ENCODE peak calls at places on chromosome 1, in seven cellular contexts. N is transverse colon, C is SK-N-SH, X is GM23338, E is spleen, V is tibial artery, G is ovary. B is an unnamed sample. For H3K4me1 and H3K36me3, the result is how much of the 10 kb centered on the place peaks cover.

GRCh38 chr1:247077768-247078314 is 770 bp downstream of the ZNF670 start:
- DNase-seq in C (peak), N (no peak), V (no peak), E (no peak), G (no peak), X (no peak), B (no peak)

GRCh38 chr1:42179275-42179674 is 14.7 kb upstream of the GUCA2A start:
- DNase-seq in C (no peak), X (no peak), V (no peak), G (no peak), E (no peak), N (no peak), B (no peak)

GRCh38 chr1:43329995-43330751 is 7.4 kb upstream of the MPL start:
- DNase-seq in V (peak), X (peak), N (no peak), E (peak), C (no peak), G (no peak), B (peak)

GRCh38 chr1:106620521-106620954 is 435.9 kb upstream of the PRMT6 start:
- DNase-seq in E (peak), G (no peak), X (no peak), V (no peak), C (no peak), N (no peak), B (no peak)

GRCh38 chr1:77709727-77710126 is 27.3 kb upstream of the ZZZ3 start:
- DNase-seq in E (no peak), N (no peak), X (no peak), V (no peak), G (no peak), C (no peak), B (no peak)

GRCh38 chr1:1207254-1207902 is 986 bp upstream of the TNFRSF18 start:
- DNase-seq in G (peak), E (no peak), X (peak), N (peak), V (no peak), C (peak), B (peak)

GRCh38 chr1:101239095-101240040 is 2.5 kb downstream of the S1PR1 start:
- DNase-seq in N (no peak), G (no peak), X (no peak), E (peak), V (no peak), C (no peak), B (no peak)

GRCh38 chr1:36355811-36356210 is 29.9 kb downstream of the STK40 start:
- DNase-seq in E (no peak), G (no peak), X (peak), C (no peak), V (no peak), N (no peak), B (no peak)

GRCh38 chr1:183514235-183514634 is 41.9 kb downstream of the SMG7 start:
- DNase-seq in X (no peak), N (no peak), E (no peak), C (no peak), G (no peak), V (no peak), B (no peak)

GRCh38 chr1:86776108-86776507 is 71.7 kb downstream of the SH3GLB1 start:
- DNase-seq in E (no peak), G (no peak), C (no peak), V (no peak), X (no peak), N (no peak), B (no peak)

GRCh38 chr1:221743416-221744208 is 1.7 kb upstream of the DUSP10 start:
- DNase-seq in N (no peak), G (no peak), C (no peak), V (no peak), X (peak), E (no peak), B (no peak)

GRCh38 chr1:244354810-244355278 is 96.9 kb downstream of the ADSS2 start:
- DNase-seq in E (no peak), V (no peak), C (no peak), G (no peak), X (no peak), N (no peak), B (no peak)

GRCh38 chr1:207024202-207025143 is 8.1 kb downstream of the C1orf116 start:
- DNase-seq in E (no peak), G (no peak), X (no peak), C (no peak), V (no peak), N (no peak), B (no peak)

GRCh38 chr1:40185951-40186864 is 25.0 kb downstream of the RLF start:
- DNase-seq in V (no peak), N (peak), X (peak), G (no peak), C (no peak), E (no peak), B (no peak)

GRCh38 chr1:168520052-168520751 is 23.6 kb downstream of the XCL2 start:
- DNase-seq in V (no peak), G (no peak), N (no peak), X (peak), C (no peak), E (peak), B (no peak)

GRCh38 chr1:21293537-21294265 is 3.4 kb upstream of the ECE1 start:
- DNase-seq in C (no peak), G (no peak), N (no peak), X (no peak), E (peak), V (no peak), B (no peak)

GRCh38 chr1:6121021-6121421 is 59.1 kb downstream of the CHD5 start:
- DNase-seq in V (no peak), X (no peak), N (no peak), G (no peak), C (no peak), E (peak), B (no peak)

GRCh38 chr1:5975133-5975880 is 16.9 kb downstream of the NPHP4 start:
- DNase-seq in X (peak), G (peak), V (no peak), E (peak), C (peak), N (peak), B (peak)

GRCh38 chr1:111837398-111837797 is 81.7 kb downstream of the DDX20 start:
- DNase-seq in V (no peak), E (no peak), G (no peak), C (no peak), N (no peak), X (no peak), B (no peak)

GRCh38 chr1:150973826-150974579 is 632 bp downstream of the CERS2 start:
- DNase-seq in E (peak), G (peak), C (peak), X (peak), V (peak), N (peak), B (peak)

GRCh38 chr1:155307247-155307740 is 1.4 kb upstream of the FDPS start:
- DNase-seq in G (no peak), V (no peak), N (no peak), X (peak), C (no peak), E (no peak), B (no peak)

GRCh38 chr1:43453442-43454269 is at the start of gene HYI:
- DNase-seq in X (peak), N (peak), V (peak), C (peak), G (peak), E (peak), B (peak)

GRCh38 chr1:51284487-51284954 is 45.8 kb downstream of the TTC39A start:
- DNase-seq in N (peak), C (peak), V (no peak), G (peak), X (no peak), E (no peak), B (no peak)

GRCh38 chr1:189253601-189254350 is 1223.9 kb downstream of the BRINP3 start:
- DNase-seq in N (no peak), X (no peak), V (no peak), G (no peak), E (no peak), C (no peak), B (no peak)

GRCh38 chr1:201726700-201727099 is 102.3 kb upstream of the IPO9 start:
- DNase-seq in E (no peak), G (no peak), N (no peak), X (no peak), C (no peak), V (no peak), B (no peak)
- H3K4me1 ChIP-seq in E (under half), G (under half), N (under half), X (under half), C (under half), V (under half), B (half or more)

GRCh38 chr1:229109320-229109761 is 161.6 kb upstream of the RAB4A start:
- DNase-seq in V (peak), E (no peak), N (no peak), G (no peak), X (no peak), C (no peak), B (peak)

GRCh38 chr1:229106526-229107105 is 164.3 kb upstream of the RAB4A start:
- DNase-seq in E (no peak), G (no peak), V (no peak), N (no peak), C (no peak), X (no peak), B (no peak)

GRCh38 chr1:229107972-229108371 is 162.9 kb upstream of the RAB4A start:
- DNase-seq in X (no peak), E (no peak), N (no peak), C (no peak), G (no peak), V (no peak), B (no peak)

GRCh38 chr1:229107302-229107815 is 163.6 kb upstream of the RAB4A start:
- DNase-seq in V (no peak), X (no peak), C (no peak), G (no peak), N (no peak), E (no peak), B (no peak)

GRCh38 chr1:229108598-229109201 is 162.2 kb upstream of the RAB4A start:
- DNase-seq in E (no peak), X (peak), N (peak), G (no peak), V (peak), C (no peak), B (no peak)
- TF ChIP-seq CTCF in E (no peak), X (no peak), N (no peak), G (no peak), V (peak), C (no peak), B (no peak)

DNA sequence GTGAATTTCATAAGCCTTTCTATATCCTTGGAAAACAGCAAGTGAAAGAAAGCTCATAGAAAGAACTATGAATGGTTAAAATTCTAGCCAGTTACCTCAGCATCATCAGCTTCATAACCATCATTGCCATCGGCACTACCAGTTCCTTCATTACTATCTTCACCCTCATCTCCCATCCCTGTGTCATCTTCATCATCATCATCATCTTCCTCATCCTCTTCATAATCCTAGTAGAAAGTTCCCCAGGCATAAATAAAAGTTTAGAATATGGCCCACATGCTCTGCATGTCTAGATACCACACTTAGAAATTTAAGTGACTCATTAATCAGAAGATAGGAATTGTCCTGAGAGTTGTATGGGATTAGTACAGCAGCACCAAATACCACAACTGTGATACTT is 49.0 kb downstream of the TPR start:
- DNase-seq in V (no peak), X (no peak), G (no peak), E (no peak), N (no peak), C (no peak), B (no peak)
- H3K36me3 ChIP-seq in V (half or more), X (half or more), G (under half), E (half or more), N (under half), C (half or more), B (half or more)

GRCh38 chr1:56555448-56555847 is 23.9 kb downstream of the PLPP3 start:
- DNase-seq in N (no peak), X (no peak), E (no peak), V (no peak), G (no peak), C (no peak), B (no peak)
- H3K4me1 ChIP-seq in N (under half), X (half or more), E (under half), V (under half), G (under half), C (under half), B (half or more)

DNA sequence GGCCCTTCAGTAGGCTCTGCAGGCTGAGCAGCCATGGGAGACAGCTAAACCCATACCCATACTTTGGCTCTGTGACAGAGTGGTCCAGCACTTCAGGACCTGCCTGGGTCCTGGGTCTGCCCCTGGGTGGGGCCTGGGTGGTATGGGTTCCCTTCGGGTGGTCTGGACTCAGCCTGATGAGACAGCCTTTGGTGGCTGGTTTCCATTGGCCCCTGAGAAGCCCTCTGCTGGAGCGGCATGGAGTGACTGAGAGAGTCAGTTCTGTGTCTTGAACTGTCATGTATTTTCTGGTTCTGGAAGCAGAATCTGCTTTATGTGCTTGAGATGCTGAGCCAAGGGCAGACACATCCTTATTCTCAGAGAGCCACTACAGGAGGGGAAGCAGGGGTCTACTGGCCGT is 31.3 kb upstream of the KCNA2 start:
- DNase-seq in X (no peak), N (no peak), V (no peak), G (no peak), E (no peak), C (no peak), B (no peak)
- TF ChIP-seq CTCF in X (no peak), N (no peak), V (no peak), G (no peak), E (no peak), C (no peak), B (no peak)

GRCh38 chr1:44970317-44970716 is 16.1 kb downstream of the EIF2B3 start:
- DNase-seq in N (no peak), V (no peak), X (no peak), G (no peak), E (no peak), C (no peak), B (no peak)

GRCh38 chr1:44973645-44974044 is 12.8 kb downstream of the EIF2B3 start:
- DNase-seq in C (no peak), V (no peak), E (no peak), X (no peak), N (no peak), G (no peak), B (no peak)

DNA sequence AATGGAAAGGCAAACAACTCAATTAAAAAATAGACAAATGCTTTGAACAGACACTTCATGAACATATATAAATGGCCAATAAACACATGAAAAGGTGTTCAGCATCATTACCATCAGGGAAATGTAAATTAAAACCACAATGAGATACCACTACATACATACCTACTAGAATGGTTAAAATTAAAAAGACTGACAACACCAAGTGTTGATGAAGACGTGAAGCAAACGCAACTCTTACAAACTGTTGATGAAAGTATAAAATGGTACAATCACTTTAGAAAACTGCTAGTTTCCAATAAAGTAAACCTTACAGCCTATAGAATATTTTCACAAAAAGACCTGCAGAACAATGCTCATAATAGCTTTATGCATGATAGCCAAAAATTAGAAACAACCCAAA is 10.1 kb downstream of the EIF2B3 start:
- DNase-seq in C (no peak), E (no peak), G (no peak), V (no peak), N (no peak), X (no peak), B (no peak)
- H3K36me3 ChIP-seq in C (under half), E (under half), G (under half), V (under half), N (under half), X (under half), B (half or more)

GRCh38 chr1:22654692-22655091 is 1.7 kb downstream of the C1QB start:
- DNase-seq in X (peak), E (no peak), G (no peak), C (no peak), N (no peak), V (no peak), B (no peak)

GRCh38 chr1:22652881-22653316 is at the start of gene C1QB:
- DNase-seq in E (no peak), G (no peak), V (peak), C (no peak), X (no peak), N (peak), B (peak)

GRCh38 chr1:22650089-22650693 is 2.8 kb upstream of the C1QB start:
- DNase-seq in X (no peak), V (no peak), C (no peak), E (no peak), G (no peak), N (no peak), B (no peak)

GRCh38 chr1:22653741-22654140 is 705 bp downstream of the C1QB start:
- DNase-seq in N (no peak), X (no peak), E (no peak), C (no peak), G (no peak), V (no peak), B (no peak)

GRCh38 chr1:22652457-22652856 is 579 bp upstream of the C1QB start:
- DNase-seq in V (no peak), C (no peak), N (no peak), G (no peak), X (no peak), E (no peak), B (no peak)
- H3K4me1 ChIP-seq in V (under half), C (under half), N (under half), G (under half), X (under half), E (under half), B (under half)

DNA sequence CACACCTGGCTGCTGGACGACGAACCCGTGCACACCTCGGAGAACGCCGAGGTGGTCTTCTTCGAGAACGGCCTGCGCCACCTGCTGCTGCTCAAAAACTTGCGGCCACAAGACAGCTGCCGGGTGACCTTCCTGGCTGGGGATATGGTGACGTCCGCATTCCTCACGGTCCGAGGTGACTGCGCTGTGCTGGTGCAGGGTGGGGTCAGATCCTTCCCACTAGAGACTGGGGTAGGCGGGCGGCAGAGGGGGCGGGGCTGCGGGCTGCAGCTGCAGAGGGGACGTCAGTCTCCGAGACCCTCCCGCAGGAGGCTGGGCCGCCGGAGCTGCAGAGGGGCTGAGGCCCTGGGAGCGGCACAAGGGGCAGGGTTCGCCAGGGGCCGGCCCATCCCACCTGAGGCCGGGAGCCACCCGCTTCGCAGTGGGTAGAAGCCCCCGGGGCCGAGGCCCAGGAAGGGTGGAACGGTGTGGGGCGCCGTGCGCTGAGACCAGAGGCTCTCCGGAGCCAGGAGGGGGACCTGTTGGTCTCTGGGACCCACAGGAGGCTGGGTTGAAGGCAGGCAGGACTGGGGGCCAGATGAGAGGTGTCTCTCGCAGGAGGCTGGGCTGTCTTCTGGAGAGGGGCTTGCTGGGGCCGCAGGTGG is 90.6 kb downstream of the TRIM11 start:
- DNase-seq in X (peak), G (peak), C (no peak), V (peak), E (peak), N (no peak), B (no peak)
- TF ChIP-seq CTCF in X (no peak), G (no peak), C (no peak), V (no peak), E (no peak), N (no peak), B (no peak)

DNA sequence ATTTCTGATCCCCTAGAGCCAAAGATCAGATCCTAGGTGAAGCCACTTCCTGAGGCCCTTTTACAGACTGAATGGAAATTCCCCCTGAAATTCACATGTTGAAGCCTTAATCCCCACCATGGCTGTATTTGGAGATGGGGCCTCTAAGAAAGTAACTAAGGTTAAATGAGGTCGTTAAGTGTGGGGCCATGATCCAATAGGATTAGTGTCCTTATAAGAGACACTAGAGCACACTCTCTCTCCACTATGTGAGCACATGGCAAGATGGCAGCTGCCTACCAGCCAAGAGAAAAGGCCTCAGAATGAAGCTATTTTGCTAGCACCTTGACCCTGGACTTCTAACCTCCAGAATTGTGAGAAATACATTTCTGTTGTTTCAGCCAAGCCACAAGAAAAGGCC is 13.9 kb downstream of the ABCB10 start:
- DNase-seq in X (no peak), C (no peak), G (no peak), V (no peak), N (no peak), E (no peak), B (no peak)
- H3K36me3 ChIP-seq in X (under half), C (under half), G (under half), V (half or more), N (under half), E (under half), B (half or more)

DNA sequence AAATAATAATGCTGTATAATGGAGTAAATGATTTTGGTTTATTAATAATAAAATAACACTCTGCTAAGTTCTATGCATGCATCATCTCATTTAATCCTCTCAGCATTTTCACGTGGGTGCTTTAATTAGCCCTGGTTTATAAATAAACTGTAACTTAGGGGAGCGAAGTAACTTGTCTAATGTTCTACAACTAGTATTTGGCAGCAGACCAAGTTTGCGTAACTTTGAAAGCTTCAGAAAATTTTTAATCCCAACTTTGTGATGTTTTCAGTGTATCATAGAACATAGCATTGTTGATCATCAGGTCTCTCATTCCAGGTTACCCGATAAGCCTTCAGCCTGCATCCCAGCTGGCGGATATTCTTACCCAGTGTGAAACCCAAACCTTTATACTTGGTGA is 322.4 kb upstream of the SGIP1 start:
- DNase-seq in G (no peak), N (no peak), C (no peak), X (no peak), E (no peak), V (no peak), B (no peak)
- H3K4me1 ChIP-seq in G (under half), N (under half), C (under half), X (under half), E (under half), V (under half), B (under half)

B was measured in left ventricle myocardium inferior.